ENCODE peak calls at places on chromosomes 13 and 19, in six cellular contexts. M is activated CD4-positive, alpha-beta T cell treated with anti-CD3 and anti-CD28 coated beads, Interleukin-2, amount 50 U/mL, for 24 hours; N is H54; G is sciatic nerve; X is type B pancreatic cell; I is Caki2. H is an unnamed sample.

GRCh38 chr19:21698215-21698614 is 69.2 kb downstream of the ZNF100 start:
- DNase-seq in M (peak; percentile 11), N (peak; percentile 16), G (no peak), X (no peak), I (no peak), H (no peak)

GRCh38 chr13:35157143-35157755 is 215.2 kb downstream of the NBEA start:
- DNase-seq in M (peak; percentile 17), N (no peak), G (no peak), X (no peak), I (peak; percentile 18), H (no peak)

GRCh38 chr13:110866491-110867170 is 48.2 kb downstream of the ANKRD10 start:
- DNase-seq in M (no peak), N (no peak), G (no peak), X (no peak), I (no peak), H (no peak)

GRCh38 chr13:39364797-39365468 is 238.1 kb downstream of the LHFPL6 start:
- DNase-seq in M (no peak), N (no peak), G (no peak), X (no peak), I (no peak), H (no peak)

GRCh38 chr13:30720470-30720869 is 14.9 kb upstream of the ALOX5AP start:
- DNase-seq in M (no peak), N (no peak), G (no peak), X (no peak), I (no peak), H (no peak)

GRCh38 chr13:43335669-43336068 is 312.3 kb downstream of the DNAJC15 start:
- DNase-seq in M (no peak), N (no peak), G (no peak), X (no peak), I (no peak), H (no peak)

GRCh38 chr19:30896551-30896950 is 452.7 kb downstream of the TSHZ3 start:
- DNase-seq in M (no peak), N (no peak), G (no peak), X (no peak), I (no peak), H (no peak)

GRCh38 chr19:31351212-31352193 is 2.3 kb upstream of the TSHZ3 start:
- DNase-seq in M (no peak), N (peak; percentile 90), G (no peak), X (no peak), I (no peak), H (peak; percentile 82)

GRCh38 chr19:4977299-4978174 is 8.6 kb downstream of the KDM4B start:
- DNase-seq in M (no peak), N (peak; percentile 59), G (no peak), X (no peak), I (peak; percentile 39), H (no peak)

GRCh38 chr13:111531505-111531904 is 211.1 kb downstream of the TEX29 start:
- DNase-seq in M (no peak), N (no peak), G (peak; percentile 34), X (no peak), I (peak; percentile 0), H (no peak)

GRCh38 chr13:110509971-110510786 is 51.3 kb downstream of the RAB20 start:
- DNase-seq in M (no peak), N (peak; percentile 51), G (no peak), X (no peak), I (no peak), H (no peak)

GRCh38 chr19:31386806-31387205 is 37.6 kb upstream of the TSHZ3 start:
- DNase-seq in M (no peak), N (no peak), G (no peak), X (no peak), I (no peak), H (no peak)

GRCh38 chr13:35485451-35485850 is 9.0 kb upstream of the MAB21L1 start:
- DNase-seq in M (no peak), N (no peak), G (no peak), X (no peak), I (no peak), H (no peak)

GRCh38 chr13:97122381-97122996 is 99.6 kb upstream of the MBNL2 start:
- DNase-seq in M (no peak), N (peak; percentile 29), G (no peak), X (no peak), I (no peak), H (no peak)

GRCh38 chr19:17240062-17240854 is 5.5 kb downstream of the NR2F6 start:
- DNase-seq in M (no peak), N (no peak), G (no peak), X (no peak), I (no peak), H (no peak)

GRCh38 chr13:26867451-26868067 is 107.0 kb upstream of the GPR12 start:
- DNase-seq in M (no peak), N (no peak), G (no peak), X (no peak), I (peak; percentile 8), H (no peak)

GRCh38 chr19:33686687-33687541 is 65.2 kb downstream of the CHST8 start:
- DNase-seq in M (no peak), N (no peak), G (peak; percentile 28), X (no peak), I (no peak), H (peak; percentile 55)

GRCh38 chr19:48999481-49000325 is 6.0 kb downstream of the RUVBL2 start:
- DNase-seq in M (peak; percentile 44), N (no peak), G (no peak), X (no peak), I (no peak), H (peak; percentile 87)

GRCh38 chr19:282501-282900 is 8.7 kb downstream of the PLPP2 start:
- DNase-seq in M (no peak), N (no peak), G (no peak), X (no peak), I (no peak), H (no peak)

GRCh38 chr13:94968040-94968756 is 255.9 kb upstream of the SOX21 start:
- DNase-seq in M (no peak), N (peak; percentile 26), G (no peak), X (peak; percentile 70), I (no peak), H (no peak)

GRCh38 chr13:21966014-21966413 is 295.1 kb downstream of the FGF9 start:
- DNase-seq in M (no peak), N (no peak), G (no peak), X (no peak), I (no peak), H (no peak)

H was measured in spleen.